ENCODE peak calls at places on chromosomes 2 and 18, in ten cellular contexts. One of them, this sample, is unnamed.

GRCh38 chr18:741931-742512 is 29.6 kb upstream of the ENOSF1 start:
- DNase-seq in astrocyte of the spinal cord: peak
- DNase-seq in pons: peak
- DNase-seq in left colon: no peak
- DNase-seq in retina: peak
- DNase-seq in RPMI8226: peak
- DNase-seq in GM20000: peak
- DNase-seq in activated gamma-delta T cell: no peak
- DNase-seq in astrocyte of the cerebellum: peak
- DNase-seq in colonic mucosa: no peak
- DNase-seq in this sample: peak

GRCh38 chr2:237931205-237931721 is 35.6 kb upstream of the UBE2F start:
- DNase-seq in astrocyte of the spinal cord: peak
- DNase-seq in pons: peak
- DNase-seq in left colon: no peak
- DNase-seq in retina: no peak
- DNase-seq in RPMI8226: peak
- DNase-seq in GM20000: no peak
- DNase-seq in activated gamma-delta T cell: no peak
- DNase-seq in astrocyte of the cerebellum: no peak
- DNase-seq in colonic mucosa: no peak
- DNase-seq in this sample: no peak

GRCh38 chr18:5951515-5952081 is 56.3 kb upstream of the TMEM200C start:
- DNase-seq in astrocyte of the spinal cord: no peak
- DNase-seq in pons: no peak
- DNase-seq in left colon: no peak
- DNase-seq in retina: no peak
- DNase-seq in RPMI8226: peak
- DNase-seq in GM20000: no peak
- DNase-seq in activated gamma-delta T cell: no peak
- DNase-seq in astrocyte of the cerebellum: no peak
- DNase-seq in colonic mucosa: no peak
- DNase-seq in this sample: no peak

GRCh38 chr2:23330214-23330613 is 54.8 kb upstream of the KLHL29 start:
- DNase-seq in astrocyte of the spinal cord: no peak
- DNase-seq in pons: no peak
- DNase-seq in left colon: no peak
- DNase-seq in retina: no peak
- DNase-seq in RPMI8226: peak
- DNase-seq in GM20000: no peak
- DNase-seq in activated gamma-delta T cell: no peak
- DNase-seq in astrocyte of the cerebellum: no peak
- DNase-seq in colonic mucosa: no peak
- DNase-seq in this sample: peak

GRCh38 chr2:143885461-143885860 is 634.5 kb downstream of the ZEB2 start:
- DNase-seq in astrocyte of the spinal cord: peak
- DNase-seq in pons: no peak
- DNase-seq in left colon: no peak
- DNase-seq in retina: no peak
- DNase-seq in RPMI8226: no peak
- DNase-seq in GM20000: no peak
- DNase-seq in activated gamma-delta T cell: no peak
- DNase-seq in astrocyte of the cerebellum: no peak
- DNase-seq in colonic mucosa: no peak
- DNase-seq in this sample: no peak

GRCh38 chr2:235951980-235952379 is 216.2 kb downstream of the GBX2 start:
- DNase-seq in astrocyte of the spinal cord: no peak
- DNase-seq in pons: no peak
- DNase-seq in left colon: no peak
- DNase-seq in retina: no peak
- DNase-seq in RPMI8226: no peak
- DNase-seq in GM20000: no peak
- DNase-seq in activated gamma-delta T cell: no peak
- DNase-seq in astrocyte of the cerebellum: no peak
- DNase-seq in colonic mucosa: no peak
- DNase-seq in this sample: no peak

GRCh38 chr18:31880186-31880898 is 62.6 kb downstream of the TRAPPC8 start:
- DNase-seq in astrocyte of the spinal cord: no peak
- DNase-seq in pons: no peak
- DNase-seq in left colon: no peak
- DNase-seq in retina: no peak
- DNase-seq in RPMI8226: no peak
- DNase-seq in GM20000: no peak
- DNase-seq in activated gamma-delta T cell: no peak
- DNase-seq in astrocyte of the cerebellum: no peak
- DNase-seq in colonic mucosa: no peak
- DNase-seq in this sample: no peak

GRCh38 chr2:108194409-108195132 is 45.2 kb upstream of the SULT1C3 start:
- DNase-seq in astrocyte of the spinal cord: no peak
- DNase-seq in pons: no peak
- DNase-seq in left colon: no peak
- DNase-seq in retina: peak
- DNase-seq in RPMI8226: peak
- DNase-seq in GM20000: no peak
- DNase-seq in activated gamma-delta T cell: no peak
- DNase-seq in astrocyte of the cerebellum: no peak
- DNase-seq in colonic mucosa: no peak
- DNase-seq in this sample: no peak

GRCh38 chr18:72376256-72376655 is 167.9 kb downstream of the CBLN2 start:
- DNase-seq in astrocyte of the spinal cord: no peak
- DNase-seq in pons: no peak
- DNase-seq in left colon: no peak
- DNase-seq in retina: peak
- DNase-seq in RPMI8226: no peak
- DNase-seq in GM20000: no peak
- DNase-seq in activated gamma-delta T cell: no peak
- DNase-seq in astrocyte of the cerebellum: no peak
- DNase-seq in colonic mucosa: no peak
- DNase-seq in this sample: no peak